ENCODE peak calls at places on chromosomes 2 and 18, in five cellular contexts. R, Q, N, J and Y are unnamed samples. For H3K4me1, the result is how much of the 10 kb centered on the place peaks cover.

GRCh38 chr2:71471276-71471675 is 17.9 kb downstream of the DYSF start:
- ATAC-seq in R (no peak), Q (no peak), N (no peak), J (no peak), Y (no peak)

GRCh38 chr2:68396093-68396492 is 31.0 kb downstream of the PLEK start:
- ATAC-seq in R (no peak), Q (no peak), N (no peak), J (no peak), Y (no peak)

GRCh38 chr2:177888581-177888980 is 184.0 kb downstream of the PDE11A start:
- ATAC-seq in R (no peak), Q (no peak), N (peak), J (peak), Y (no peak)

GRCh38 chr2:228140934-228141528 is 40.5 kb downstream of the SPHKAP start:
- ATAC-seq in R (no peak), Q (peak), N (no peak), J (no peak), Y (no peak)

GRCh38 chr18:10851824-10852225 is 297.5 kb downstream of the PIEZO2 start:
- ATAC-seq in R (no peak), Q (no peak), N (no peak), J (peak), Y (no peak)

GRCh38 chr2:32068-32467 is 14.2 kb downstream of the FAM110C start:
- ATAC-seq in R (no peak), Q (no peak), N (no peak), J (no peak), Y (no peak)

GRCh38 chr2:174621323-174621722 is 23.7 kb upstream of the WIPF1 start:
- ATAC-seq in R (no peak), Q (no peak), N (no peak), J (no peak), Y (no peak)

GRCh38 chr2:85439111-85439477 is 20.6 kb downstream of the SH2D6 start:
- ATAC-seq in R (no peak), Q (no peak), N (no peak), J (no peak), Y (no peak)

GRCh38 chr2:54318810-54319209 is 62.8 kb upstream of the TSPYL6 start:
- ATAC-seq in R (no peak), Q (peak), N (no peak), J (no peak), Y (no peak)

GRCh38 chr2:236498369-236498768 is 71.3 kb upstream of the ACKR3 start:
- ATAC-seq in R (no peak), Q (peak), N (no peak), J (no peak), Y (peak)

GRCh38 chr18:31176531-31176930 is 13.9 kb upstream of the DSC1 start:
- ATAC-seq in R (no peak), Q (no peak), N (no peak), J (no peak), Y (no peak)

GRCh38 chr2:186576614-186577013 is 13.2 kb upstream of the ITGAV start:
- ATAC-seq in R (peak), Q (peak), N (no peak), J (no peak), Y (no peak)

GRCh38 chr2:221836091-221836490 is 264.0 kb upstream of the EPHA4 start:
- ATAC-seq in R (no peak), Q (no peak), N (no peak), J (no peak), Y (no peak)

GRCh38 chr2:58900664-58901063 is 659.5 kb upstream of the FANCL start:
- ATAC-seq in R (no peak), Q (no peak), N (no peak), J (no peak), Y (no peak)

GRCh38 chr2:77018219-77018618 is 504.0 kb downstream of the LRRTM4 start:
- ATAC-seq in R (no peak), Q (no peak), N (no peak), J (no peak), Y (no peak)

GRCh38 chr2:2810504-2810903 is 479.4 kb upstream of the MYT1L start:
- ATAC-seq in R (peak), Q (no peak), N (no peak), J (no peak), Y (no peak)

GRCh38 chr18:52716926-52717325 is 376.9 kb downstream of the DCC start:
- ATAC-seq in R (peak), Q (no peak), N (no peak), J (peak), Y (no peak)

GRCh38 chr18:80175451-80176235 is 66.6 kb downstream of the ADNP2 start:
- ATAC-seq in R (no peak), Q (no peak), N (no peak), J (peak), Y (no peak)

GRCh38 chr2:43051316-43051715 is 175.1 kb downstream of the ZFP36L2 start:
- ATAC-seq in R (peak), Q (no peak), N (no peak), J (no peak), Y (no peak)

GRCh38 chr2:223047260-223047761 is 4.7 kb upstream of the KCNE4 start:
- ATAC-seq in R (peak), Q (peak), N (peak), J (peak), Y (peak)

GRCh38 chr2:23411752-23412431 is 26.9 kb downstream of the KLHL29 start:
- ATAC-seq in R (peak), Q (peak), N (peak), J (no peak), Y (peak)

GRCh38 chr2:60213865-60214657 is 339.4 kb downstream of the BCL11A start:
- ATAC-seq in R (no peak), Q (peak), N (peak), J (peak), Y (peak)

GRCh38 chr2:47735912-47736311 is 47.0 kb upstream of the MSH6 start:
- ATAC-seq in R (no peak), Q (no peak), N (no peak), J (no peak), Y (no peak)

GRCh38 chr2:181290182-181290581 is 167.0 kb upstream of the ITGA4 start:
- ATAC-seq in R (no peak), Q (no peak), N (no peak), J (no peak), Y (no peak)

GRCh38 chr2:44371445-44371844 is 9.7 kb downstream of the CAMKMT start:
- ATAC-seq in R (no peak), Q (no peak), N (no peak), J (no peak), Y (no peak)

GRCh38 chr2:231554748-231555545 is 24.7 kb upstream of the NMUR1 start:
- ATAC-seq in R (no peak), Q (peak), N (peak), J (peak), Y (peak)

GRCh38 chr2:239109041-239109915 is 261.4 kb downstream of the TWIST2 start:
- ATAC-seq in R (no peak), Q (peak), N (peak), J (peak), Y (no peak)

GRCh38 chr18:80213173-80213572 is 34.1 kb downstream of the PARD6G start:
- ATAC-seq in R (no peak), Q (no peak), N (no peak), J (peak), Y (no peak)

GRCh38 chr18:36655074-36655473 is 173.7 kb downstream of the TPGS2 start:
- ATAC-seq in R (no peak), Q (peak), N (no peak), J (no peak), Y (no peak)

GRCh38 chr18:44943201-44943881 is 262.7 kb downstream of the SETBP1 start:
- ATAC-seq in R (no peak), Q (no peak), N (peak), J (peak), Y (peak)

GRCh38 chr2:55875434-55876135 is 48.0 kb downstream of the EFEMP1 start:
- ATAC-seq in R (peak), Q (peak), N (no peak), J (peak), Y (no peak)

GRCh38 chr2:47088371-47089082 is 66.6 kb downstream of the STPG4 start:
- ATAC-seq in R (peak), Q (peak), N (peak), J (peak), Y (peak)

GRCh38 chr18:62616331-62616805 is 93.5 kb downstream of the ZCCHC2 start:
- ATAC-seq in R (no peak), Q (peak), N (no peak), J (no peak), Y (peak)

GRCh38 chr2:240785424-240786335 is 34.3 kb downstream of the KIF1A start:
- ATAC-seq in R (no peak), Q (no peak), N (no peak), J (no peak), Y (no peak)

GRCh38 chr2:45010706-45011036 is 1.4 kb upstream of the SIX2 start:
- ATAC-seq in R (no peak), Q (no peak), N (no peak), J (no peak), Y (no peak)

GRCh38 chr2:224951723-224952481 is 90.4 kb downstream of the DOCK10 start:
- ATAC-seq in R (no peak), Q (no peak), N (no peak), J (no peak), Y (no peak)

GRCh38 chr2:144519934-144520717 is at the start of gene ZEB2:
- ATAC-seq in R (peak), Q (peak), N (peak), J (peak), Y (peak)

GRCh38 chr2:167844714-167845530 is 402.5 kb downstream of the STK39 start:
- ATAC-seq in R (no peak), Q (no peak), N (no peak), J (no peak), Y (no peak)

DNA sequence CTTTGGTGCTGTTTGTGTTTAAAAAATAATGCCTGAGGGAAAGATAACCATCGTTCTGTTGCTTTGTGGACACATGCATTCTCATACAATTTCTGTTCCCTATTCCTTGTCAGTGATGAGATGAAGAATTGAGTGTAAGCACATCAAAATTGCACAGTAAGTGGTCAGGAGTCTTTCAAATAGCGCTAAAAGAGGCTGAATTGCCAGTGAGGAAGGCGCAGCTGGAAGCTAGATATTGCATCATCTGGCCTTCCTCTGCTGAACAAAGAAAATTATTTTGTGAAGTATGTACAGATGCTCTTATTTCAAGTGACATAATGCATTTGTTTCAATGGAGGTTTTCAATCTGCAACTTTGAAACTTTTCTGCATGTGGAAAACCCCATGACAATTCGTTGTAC is 80.5 kb downstream of the CD28 start:
- ATAC-seq in R (no peak), Q (peak), N (peak), J (peak), Y (peak)
- H3K4me1 ChIP-seq in R (under half), Q (under half), N (under half), J (under half), Y (under half)

DNA sequence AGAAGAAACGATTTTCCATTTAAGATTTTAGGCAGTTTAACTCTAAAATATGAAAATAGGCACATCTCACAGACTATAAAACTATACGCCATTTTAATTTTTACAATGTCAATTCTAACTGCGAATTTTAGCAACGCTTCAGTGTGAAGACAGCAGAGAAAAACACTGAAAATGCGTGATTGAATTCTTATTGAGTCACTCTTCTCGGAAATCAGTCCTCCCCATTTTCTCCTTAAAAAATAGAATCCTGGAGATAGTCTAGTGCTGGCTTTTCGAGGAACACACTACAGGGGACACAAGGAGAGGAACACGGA is 373 bp upstream of the TAF4B start:
- ATAC-seq in R (no peak), Q (no peak), N (no peak), J (no peak), Y (no peak)
- H3K27ac ChIP-seq in R (peak), Q (peak), N (peak), J (no peak), Y (peak)

GRCh38 chr2:156343940-156344301 is 11.4 kb upstream of the NR4A2 start:
- ATAC-seq in R (no peak), Q (no peak), N (no peak), J (no peak), Y (no peak)

GRCh38 chr2:156341482-156342251 is 9.1 kb upstream of the NR4A2 start:
- ATAC-seq in R (peak), Q (peak), N (peak), J (peak), Y (peak)

GRCh38 chr2:156340818-156341481 is 8.4 kb upstream of the NR4A2 start:
- ATAC-seq in R (peak), Q (no peak), N (no peak), J (no peak), Y (no peak)

GRCh38 chr2:156343096-156343939 is 10.8 kb upstream of the NR4A2 start:
- ATAC-seq in R (no peak), Q (no peak), N (no peak), J (no peak), Y (no peak)

DNA sequence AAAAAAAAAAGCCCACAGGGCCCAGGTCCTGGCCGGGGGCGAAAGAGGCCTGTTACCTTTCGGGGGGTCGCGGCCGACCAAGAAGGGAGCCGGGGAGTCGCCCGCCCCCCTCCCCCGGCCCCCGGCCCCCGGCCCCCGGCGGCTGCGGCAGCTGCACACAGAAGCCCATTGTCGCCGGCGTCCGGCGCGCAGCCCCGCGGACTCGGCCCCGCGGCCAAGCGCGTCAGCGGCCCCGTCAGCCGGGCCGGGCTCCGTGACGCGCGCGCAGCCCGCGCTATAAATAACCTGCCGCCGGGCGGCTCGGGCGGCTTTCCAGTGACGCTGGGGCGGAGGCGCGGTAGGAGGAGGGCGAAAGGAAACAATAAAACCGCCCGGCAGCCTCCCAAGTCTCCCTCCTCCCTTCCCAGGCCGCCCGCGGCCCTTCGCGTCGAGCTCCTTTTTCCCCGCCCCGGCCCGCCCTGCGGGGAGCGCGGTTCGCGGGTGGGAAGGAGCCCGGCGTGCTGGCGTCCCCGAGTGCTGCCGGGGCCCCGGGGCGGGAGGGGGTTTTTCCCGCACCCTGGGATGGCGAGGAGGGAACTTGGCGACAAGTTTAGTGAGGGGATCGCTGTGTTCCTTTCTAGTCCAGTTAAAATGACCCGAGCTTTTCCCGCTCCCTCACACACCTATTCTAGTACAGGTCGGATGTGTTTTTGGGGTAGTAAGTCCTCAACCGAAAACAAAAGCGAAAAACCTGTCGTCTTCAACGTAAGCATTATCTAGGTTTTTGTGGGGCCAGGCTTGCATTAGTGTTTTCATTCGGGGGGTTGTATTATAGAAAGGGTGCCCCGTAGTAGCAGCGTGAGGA is 10.0 kb upstream of the NR4A2 start:
- ATAC-seq in R (peak), Q (peak), N (peak), J (peak), Y (peak)
- TF ChIP-seq POLR2A in R (peak), Q (peak), N (peak), J (peak), Y (peak)

DNA sequence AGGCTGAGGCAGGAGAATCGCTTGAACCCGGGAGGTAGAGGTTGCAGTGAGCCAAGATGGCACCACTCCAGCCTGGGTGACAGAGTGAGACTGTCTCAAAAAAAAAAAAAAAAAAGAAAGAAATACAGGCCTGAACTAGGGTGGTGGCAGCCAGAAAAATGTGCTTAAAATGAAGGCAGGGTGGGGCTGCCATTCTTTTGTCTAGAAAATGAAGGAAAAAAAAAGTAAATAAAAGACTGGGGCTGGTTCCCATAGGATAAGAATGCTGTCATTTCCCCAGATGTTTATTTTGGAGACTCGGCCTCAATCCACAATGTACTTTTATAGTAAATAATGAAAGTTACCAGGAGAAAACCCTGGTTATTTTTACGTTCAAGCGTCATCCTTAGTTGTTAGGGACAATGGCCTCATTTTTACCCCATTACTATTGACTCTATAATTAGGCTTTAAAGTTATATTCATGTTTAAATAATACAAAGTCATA is 58.9 kb downstream of the ATP8B1 start:
- ATAC-seq in R (peak), Q (peak), N (no peak), J (no peak), Y (peak)
- H3K4me1 ChIP-seq in R (half or more), Q (under half), N (under half), J (under half), Y (half or more)

DNA sequence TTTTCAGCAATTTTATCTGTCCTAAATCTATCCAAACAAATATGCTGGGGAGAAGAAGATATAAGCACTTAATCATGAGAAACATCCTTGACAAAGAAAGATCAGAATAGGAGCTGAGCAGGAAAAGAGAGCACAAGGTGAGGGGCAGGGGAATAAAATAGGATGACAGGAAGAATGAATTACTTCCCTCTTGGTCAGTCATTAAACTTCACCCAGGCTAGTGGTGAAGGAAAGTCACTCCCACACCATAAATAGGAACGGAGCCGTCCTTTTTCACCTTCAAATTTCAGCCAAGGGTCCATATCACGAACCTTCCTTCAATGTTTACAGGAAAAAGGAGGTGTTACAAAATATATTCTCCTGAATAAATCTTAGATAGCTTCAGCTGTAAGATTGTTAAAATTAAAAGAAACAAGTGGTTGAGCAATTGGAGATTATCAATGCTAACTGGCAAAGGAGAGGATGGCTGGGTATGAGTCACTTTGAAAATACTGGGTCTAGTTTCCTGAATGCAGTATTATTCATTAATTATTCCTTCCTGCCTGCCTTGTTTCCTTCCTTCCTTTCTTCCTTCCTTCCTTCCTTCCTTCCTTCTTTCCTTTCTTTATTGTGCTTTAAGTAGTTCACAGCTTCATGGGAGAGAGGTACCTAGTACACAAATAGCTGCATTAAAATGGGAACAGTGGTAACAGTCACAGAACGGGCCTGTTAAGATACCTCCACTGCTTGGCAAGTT is 292.3 kb upstream of the ID2 start:
- ATAC-seq in R (no peak), Q (no peak), N (no peak), J (peak), Y (no peak)
- H3K27ac ChIP-seq in R (no peak), Q (no peak), N (no peak), J (no peak), Y (no peak)

GRCh38 chr2:188032786-188033185 is 258.9 kb upstream of the GULP1 start:
- ATAC-seq in R (no peak), Q (no peak), N (no peak), J (no peak), Y (no peak)
- TF ChIP-seq POLR2A in R (no peak), Q (no peak), N (no peak), J (no peak), Y (no peak)

GRCh38 chr2:130378206-130378897 is 22.5 kb downstream of the PTPN18 start:
- ATAC-seq in R (no peak), Q (no peak), N (no peak), J (no peak), Y (no peak)

GRCh38 chr2:130380096-130380934 is 24.5 kb downstream of the PTPN18 start:
- ATAC-seq in R (no peak), Q (peak), N (no peak), J (peak), Y (no peak)

GRCh38 chr2:130376433-130377293 is 20.8 kb downstream of the PTPN18 start:
- ATAC-seq in R (no peak), Q (no peak), N (no peak), J (no peak), Y (no peak)

GRCh38 chr2:130377491-130377890 is 21.6 kb downstream of the PTPN18 start:
- ATAC-seq in R (no peak), Q (no peak), N (no peak), J (no peak), Y (no peak)

DNA sequence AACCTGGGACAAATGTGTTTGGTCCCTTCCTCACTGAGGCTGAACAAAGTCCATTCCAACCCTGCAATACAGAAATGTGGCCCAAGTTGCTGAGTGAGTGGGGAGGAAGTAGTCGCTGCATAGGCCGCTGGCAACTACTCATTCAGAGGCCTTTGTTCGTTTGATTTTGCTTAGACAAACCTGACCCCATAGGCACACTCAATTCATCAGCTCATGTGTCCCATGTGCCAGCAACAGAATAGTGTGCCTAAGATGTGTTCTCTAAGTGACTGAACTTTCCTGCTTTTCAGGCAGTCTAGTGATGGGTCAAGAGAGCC is 23.0 kb downstream of the PTPN18 start:
- ATAC-seq in R (no peak), Q (no peak), N (no peak), J (no peak), Y (no peak)
- H3K4me1 ChIP-seq in R (under half), Q (under half), N (under half), J (under half), Y (under half)

GRCh38 chr2:101175991-101176390 is 24.8 kb upstream of the TBC1D8 start:
- ATAC-seq in R (peak), Q (no peak), N (no peak), J (peak), Y (no peak)
- H3K27ac ChIP-seq in R (peak), Q (no peak), N (no peak), J (peak), Y (no peak)